ENCODE peak calls at places on chromosomes 4 and X, in four cellular contexts. C is Peyer's patch; I is stimulated activated CD4-positive, alpha-beta T cell treated with anti-CD3 and anti-CD28 coated beads, TNF-alpha, amount 100 ng/mL, for 24 hours; T is memory B cell. X is an unnamed sample.

GRCh38 chr4:188956566-188956965 is 817.3 kb downstream of the TRIML1 start:
- DNase-seq in T (no peak), C (no peak), I (no peak), X (no peak)

GRCh38 chrX:153299855-153300254 is 21.7 kb downstream of the PNMA6F start:
- DNase-seq in C (no peak), I (no peak), T (no peak), X (no peak)

GRCh38 chr4:139521764-139522373 is 34.1 kb downstream of the SETD7 start:
- DNase-seq in I (no peak), C (no peak), T (no peak), X (no peak)

GRCh38 chr4:182552948-182553347 is 309.7 kb downstream of the TENM3 start:
- DNase-seq in C (no peak), T (no peak), I (no peak), X (no peak)

GRCh38 chrX:2577844-2578444 is 77.2 kb upstream of the DHRSX start:
- DNase-seq in C (no peak), T (no peak), I (no peak), X (no peak)

GRCh38 chrX:71650333-71650969 is 16.9 kb upstream of the LOC101059915 start:
- DNase-seq in I (no peak), C (peak), T (no peak), X (no peak)

GRCh38 chrX:87900320-87900908 is 382.8 kb downstream of the KLHL4 start:
- DNase-seq in I (no peak), T (peak), C (no peak), X (no peak)

GRCh38 chrX:2224141-2224540 is 276.6 kb downstream of the DHRSX start:
- DNase-seq in T (no peak), C (no peak), I (no peak), X (no peak)

GRCh38 chr4:113272523-113272922 is 223.1 kb downstream of the ANK2 start:
- DNase-seq in C (no peak), T (no peak), I (no peak), X (no peak)

GRCh38 chr4:151340751-151341385 is 15.5 kb upstream of the SH3D19 start:
- DNase-seq in C (peak), I (no peak), T (no peak), X (no peak)

GRCh38 chr4:184856277-184856609 is 30.5 kb upstream of the ACSL1 start:
- DNase-seq in I (no peak), C (no peak), T (no peak), X (no peak)

GRCh38 chrX:9701790-9702189 is 63.9 kb downstream of the GPR143 start:
- DNase-seq in T (no peak), C (no peak), I (no peak), X (no peak)

GRCh38 chrX:96807318-96807717 is 76.4 kb upstream of the RPA4 start:
- DNase-seq in T (no peak), C (no peak), I (no peak), X (no peak)

GRCh38 chrX:148872153-148872540 is 371.7 kb downstream of the AFF2 start:
- DNase-seq in I (no peak), T (no peak), C (no peak), X (no peak)

GRCh38 chr4:158964114-158964727 is 138.7 kb upstream of the RAPGEF2 start:
- DNase-seq in C (no peak), T (no peak), I (no peak), X (no peak)

GRCh38 chr4:121155893-121156292 is 8.2 kb downstream of the TNIP3 start:
- DNase-seq in I (no peak), T (no peak), C (no peak), X (no peak)

GRCh38 chr4:139142097-139142496 is 34.9 kb downstream of the ELF2 start:
- DNase-seq in T (no peak), C (no peak), I (no peak), X (no peak)

GRCh38 chr4:6688879-6689505 is 4.7 kb upstream of the S100P start:
- DNase-seq in C (peak), T (no peak), I (peak), X (peak)

GRCh38 chr4:139728840-139729239 is 63.2 kb downstream of the MGST2 start:
- DNase-seq in T (no peak), C (no peak), I (no peak), X (no peak)

GRCh38 chrX:140712413-140713173 is 3.0 kb downstream of the LINC00632 start:
- DNase-seq in C (no peak), I (no peak), T (no peak), X (peak)

GRCh38 chr4:24857996-24858395 is 54.8 kb downstream of the CCDC149 start:
- DNase-seq in I (no peak), C (no peak), T (no peak), X (no peak)

GRCh38 chrX:134908235-134908834 is 82.5 kb upstream of the SMIM10 start:
- DNase-seq in C (no peak), I (no peak), T (no peak), X (no peak)

GRCh38 chr4:16627999-16628398 is 270.4 kb downstream of the LDB2 start:
- DNase-seq in I (no peak), C (no peak), T (no peak), X (no peak)

X was measured in right cardiac atrium.